ENCODE peak calls at places on chromosomes 13 and 19, in four cellular contexts. N is tibial nerve, E is stomach, D is HCT116. J is an unnamed sample. For H3K4me1 and H3K9me3, the result is how much of the 10 kb centered on the place peaks cover.

GRCh38 chr19:54017266-54017665 is 25.8 kb downstream of the CACNG6 start:
- DNase-seq in N (no peak), E (no peak), D (no peak), J (no peak)

GRCh38 chr19:44447864-44448674 is at the start of gene ZNF229:
- DNase-seq in N (peak), E (peak), D (no peak), J (peak)

GRCh38 chr19:27720155-27720554 is 1492.8 kb downstream of the UQCRFS1 start:
- DNase-seq in N (no peak), E (no peak), D (no peak), J (no peak)

GRCh38 chr13:26811636-26812035 is 51.0 kb upstream of the GPR12 start:
- DNase-seq in N (no peak), E (no peak), D (no peak), J (no peak)

GRCh38 chr13:51201886-51202285 is 20.3 kb upstream of the FAM124A start:
- DNase-seq in N (no peak), E (no peak), D (no peak), J (no peak)

GRCh38 chr13:51944428-51944827 is 66.8 kb downstream of the ATP7B start:
- DNase-seq in N (no peak), E (no peak), D (no peak), J (no peak)

GRCh38 chr19:10687518-10688288 is 13.5 kb upstream of the QTRT1 start:
- DNase-seq in N (no peak), E (no peak), D (no peak), J (no peak)

GRCh38 chr13:99018418-99019180 is 40.7 kb upstream of the DOCK9 start:
- DNase-seq in N (no peak), E (no peak), D (no peak), J (no peak)

GRCh38 chr19:35986111-35986510 is 8.9 kb upstream of the SDHAF1 start:
- DNase-seq in N (no peak), E (no peak), D (no peak), J (no peak)

GRCh38 chr19:45182758-45183157 is 4.2 kb downstream of the BLOC1S3 start:
- DNase-seq in N (no peak), E (peak), D (no peak), J (no peak)

GRCh38 chr13:46577656-46578589 is 25.0 kb downstream of the LRCH1 start:
- DNase-seq in N (no peak), E (no peak), D (no peak), J (no peak)

GRCh38 chr19:19064098-19064722 is 416 bp downstream of the SLC25A42 start:
- DNase-seq in N (no peak), E (no peak), D (no peak), J (peak)

GRCh38 chr13:20721454-20722357 is 18.2 kb downstream of the IL17D start:
- DNase-seq in N (no peak), E (peak), D (no peak), J (peak)

GRCh38 chr19:38062959-38063786 is 156.2 kb downstream of the SIPA1L3 start:
- DNase-seq in N (no peak), E (no peak), D (no peak), J (no peak)

GRCh38 chr19:47523473-47523872 is 8.6 kb upstream of the NAPA start:
- DNase-seq in N (no peak), E (no peak), D (no peak), J (no peak)

GRCh38 chr19:39704181-39705044 is at the start of gene LGALS14:
- DNase-seq in N (no peak), E (no peak), D (no peak), J (no peak)

GRCh38 chr13:109783815-109784589 is 2.4 kb downstream of the IRS2 start:
- DNase-seq in N (no peak), E (no peak), D (no peak), J (no peak)

GRCh38 chr19:11657307-11657706 is 60.0 kb downstream of the ZNF627 start:
- DNase-seq in N (no peak), E (no peak), D (no peak), J (no peak)

GRCh38 chr19:590396-590745 is 690 bp downstream of the HCN2 start:
- DNase-seq in N (no peak), E (no peak), D (no peak), J (no peak)

GRCh38 chr19:9671654-9672053 is 3.2 kb downstream of the ZNF562 start:
- DNase-seq in N (no peak), E (no peak), D (no peak), J (no peak)

GRCh38 chr19:9673912-9674668 is 810 bp downstream of the ZNF562 start:
- DNase-seq in N (no peak), E (no peak), D (peak), J (no peak)

GRCh38 chr19:9672893-9673292 is 2.0 kb downstream of the ZNF562 start:
- DNase-seq in N (no peak), E (no peak), D (no peak), J (no peak)

DNA sequence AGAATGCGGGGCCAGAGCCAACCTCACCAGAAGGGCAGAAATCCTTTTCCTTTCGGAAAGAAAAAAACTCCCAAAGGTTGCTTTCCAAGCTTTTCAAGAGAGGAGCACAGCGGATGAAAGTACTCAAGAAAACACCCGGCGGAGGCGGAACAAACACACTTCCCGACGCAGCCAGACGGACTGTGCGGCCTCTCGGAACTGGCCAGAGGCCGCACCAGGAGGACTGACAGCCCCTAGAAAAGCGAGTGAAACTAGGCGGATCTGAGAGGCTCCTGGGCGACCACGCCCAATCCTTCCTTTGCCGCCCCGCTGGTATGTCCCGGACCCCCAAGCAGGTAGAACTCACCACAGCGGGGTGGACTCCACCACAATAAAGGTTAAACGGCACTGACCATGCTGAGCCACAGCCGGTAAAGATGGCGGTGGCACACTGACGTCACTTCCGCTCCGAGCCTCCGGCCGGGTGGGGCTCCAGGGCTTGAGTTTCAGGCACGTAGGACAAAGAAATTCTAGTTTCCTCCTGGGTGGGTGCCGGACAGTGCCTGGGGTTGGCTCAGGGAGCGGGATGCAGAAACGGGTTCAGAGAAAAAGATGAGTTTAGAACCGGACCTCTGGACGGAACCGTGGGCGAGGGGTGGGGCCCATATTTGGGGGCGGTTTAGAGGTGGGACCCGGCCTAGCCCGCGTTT is at the start of gene ZNF562:
- DNase-seq in N (peak), E (peak), D (peak), J (peak)
- TF ChIP-seq POLR2A in N (peak), E (no peak), D (peak), J (no peak)

GRCh38 chr19:4986056-4986455 is 17.1 kb downstream of the KDM4B start:
- DNase-seq in N (no peak), E (no peak), D (no peak), J (no peak)

GRCh38 chr19:4985551-4985991 is 16.7 kb downstream of the KDM4B start:
- DNase-seq in N (no peak), E (no peak), D (no peak), J (no peak)

GRCh38 chr19:4984448-4984990 is 15.6 kb downstream of the KDM4B start:
- DNase-seq in N (no peak), E (no peak), D (no peak), J (no peak)

GRCh38 chr19:4983346-4984105 is 14.6 kb downstream of the KDM4B start:
- DNase-seq in N (no peak), E (no peak), D (no peak), J (no peak)

DNA sequence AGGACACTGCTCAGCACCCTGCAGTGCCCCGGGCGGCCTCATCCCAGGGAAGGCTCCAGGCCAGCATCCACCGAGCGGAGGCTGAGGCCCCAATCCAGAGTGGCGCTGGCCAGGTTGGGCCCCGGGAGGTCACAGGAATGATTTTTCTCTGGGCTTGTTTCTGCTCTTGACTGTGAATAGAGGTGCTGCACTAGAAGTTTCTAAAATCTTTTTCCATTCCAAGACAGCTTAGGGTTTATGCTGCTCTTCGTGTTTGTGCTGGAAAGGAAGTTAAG is 15.1 kb downstream of the KDM4B start:
- DNase-seq in N (no peak), E (no peak), D (no peak), J (no peak)
- H3K4me1 ChIP-seq in N (under half), E (under half), D (under half), J (under half)

DNA sequence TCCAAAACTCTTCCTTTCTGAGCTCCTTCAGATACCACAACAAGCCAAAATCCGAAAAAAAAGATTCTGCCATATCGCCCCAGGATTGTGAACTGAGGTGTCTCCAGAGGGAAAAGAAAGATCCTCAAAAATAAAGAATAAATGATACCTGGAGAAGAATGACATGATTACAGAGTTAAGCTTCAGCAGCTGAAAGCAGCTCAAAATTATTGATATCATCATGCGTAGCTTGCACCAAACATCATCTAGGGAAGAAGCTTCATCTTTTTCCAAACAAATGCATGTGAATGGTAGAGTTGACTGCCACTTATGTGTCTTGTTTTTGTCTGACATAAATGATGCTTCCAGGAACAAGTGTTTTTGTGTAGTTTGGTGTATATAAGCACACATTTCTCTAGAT is at the start of gene NLRP9:
- DNase-seq in N (no peak), E (no peak), D (no peak), J (no peak)
- H3K9me3 ChIP-seq in N (under half), E (under half), D (under half), J (under half)

DNA sequence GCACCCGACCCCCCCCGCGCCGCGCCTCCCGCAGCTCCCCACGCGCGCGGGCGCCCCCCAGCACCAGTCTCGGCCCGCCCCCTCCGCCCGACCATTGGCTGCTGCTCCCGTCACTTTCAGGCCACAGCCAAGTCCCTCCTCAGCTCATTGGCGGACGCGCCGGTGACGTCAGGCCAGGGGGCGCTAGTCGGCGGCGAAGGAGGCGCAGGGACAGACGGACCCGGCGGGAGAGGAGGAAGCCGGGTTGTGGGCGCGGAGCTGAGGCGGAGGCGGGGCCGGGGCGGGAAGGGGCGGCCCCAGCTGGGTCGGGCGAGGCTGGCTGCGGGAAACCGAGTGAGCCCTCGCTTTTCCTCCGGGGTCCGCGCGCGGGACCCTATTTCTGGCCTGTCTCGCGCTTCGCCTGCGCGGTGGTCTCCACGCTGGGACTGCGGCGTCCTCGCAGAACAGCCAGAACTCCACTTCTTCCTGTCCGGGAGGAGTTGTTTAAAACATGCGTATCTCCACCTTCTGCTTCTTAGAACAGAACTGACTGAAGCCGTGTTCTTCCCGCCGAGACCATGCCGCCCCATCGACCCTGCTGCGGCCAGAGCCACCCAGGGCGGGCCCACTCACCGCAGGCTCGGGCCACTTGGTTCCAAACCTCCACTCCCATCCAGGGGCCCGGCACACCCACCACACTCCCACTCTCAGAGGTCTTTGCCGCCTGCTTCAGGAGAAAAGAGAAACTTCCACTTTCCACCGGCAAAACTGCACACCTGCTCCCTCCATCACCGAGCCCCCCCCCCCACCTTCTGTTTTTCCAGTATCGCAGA is 459 bp upstream of the TMTC4 start:
- DNase-seq in N (peak), E (peak), D (peak), J (peak)
- TF ChIP-seq POLR2A in N (no peak), E (peak), D (no peak), J (peak)

DNA sequence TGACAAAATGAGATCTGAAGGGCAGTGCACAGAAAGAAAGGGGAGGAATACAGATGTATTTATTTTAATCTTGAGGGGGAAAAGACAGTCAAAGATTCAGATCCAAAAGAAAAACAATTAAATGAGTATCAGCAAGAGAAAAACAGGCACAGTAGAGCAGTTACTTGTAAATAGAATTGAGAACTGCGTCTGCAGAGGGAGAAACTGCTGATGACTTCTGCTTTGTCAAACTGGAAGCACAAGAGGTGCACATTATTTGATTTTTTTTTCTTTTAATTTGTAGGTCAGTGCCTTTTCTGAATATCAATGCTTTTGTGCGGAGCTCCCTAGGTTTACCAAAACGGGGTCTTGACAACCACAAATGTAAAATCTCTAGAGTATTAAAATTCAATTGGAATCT is 37.3 kb downstream of the EFNB2 start:
- DNase-seq in N (no peak), E (no peak), D (no peak), J (no peak)
- H3K4me1 ChIP-seq in N (under half), E (under half), D (under half), J (under half)